ENCODE peak calls at places on chromosomes 7 and 10, in ten cellular contexts. R is T-cell; M is T-helper 9 cell; Q is NAMALWA; U is NCI-H1092 treated with DMSO at 0.1 percent for 48 hours; J is upper lobe of right lung; I is HTR-8/SVneo; N is activated CD4-positive, alpha-beta T cell treated with anti-CD3 and anti-CD28 coated beads, Interleukin-2, amount 50 U/mL, for 24 hours; S is ovary; P is left cardiac atrium. X is an unnamed sample.
A peak's percentile ranks its signal among the peaks of the same experiment; 100 is the strongest.

GRCh38 chr10:129038490-129039011 is 428.5 kb upstream of the MGMT start:
- DNase-seq in R (no peak), M (no peak), Q (no peak), U (no peak), J (no peak), I (no peak), N (no peak), S (no peak), P (no peak), X (no peak)

GRCh38 chr10:30782543-30783461 is 153.2 kb upstream of the LYZL2 start:
- DNase-seq in R (no peak), M (no peak), Q (no peak), U (no peak), J (no peak), I (no peak), N (no peak), S (no peak), P (peak; percentile 45), X (no peak)

GRCh38 chr10:79384773-79385391 is 37.6 kb downstream of the PPIF start:
- DNase-seq in R (no peak), M (no peak), Q (no peak), U (no peak), J (no peak), I (no peak), N (no peak), S (no peak), P (peak; percentile 7), X (no peak)

GRCh38 chr10:104297697-104298660 is 29.0 kb downstream of the GSTO2 start:
- DNase-seq in R (no peak), M (peak; percentile 32), Q (peak; percentile 72), U (no peak), J (no peak), I (no peak), N (no peak), S (peak; percentile 54), P (no peak), X (no peak)

GRCh38 chr10:68790476-68790875 is 36.9 kb upstream of the STOX1 start:
- DNase-seq in R (no peak), M (no peak), Q (no peak), U (no peak), J (no peak), I (no peak), N (no peak), S (no peak), P (no peak), X (no peak)

GRCh38 chr10:103869336-103869735 is 14.0 kb upstream of the SH3PXD2A start:
- DNase-seq in R (no peak), M (no peak), Q (no peak), U (no peak), J (no peak), I (no peak), N (no peak), S (no peak), P (no peak), X (no peak)

GRCh38 chr7:8724080-8724718 is 290.8 kb downstream of the NXPH1 start:
- DNase-seq in R (no peak), M (no peak), Q (peak; percentile 78), U (peak; percentile 69), J (no peak), I (peak; percentile 22), N (no peak), S (no peak), P (no peak), X (peak; percentile 87)

GRCh38 chr7:52163311-52163710 is 846.7 kb upstream of the COBL start:
- DNase-seq in R (no peak), M (no peak), Q (no peak), U (no peak), J (no peak), I (no peak), N (no peak), S (no peak), P (no peak), X (no peak)

GRCh38 chr7:143172354-143172753 is 10.9 kb upstream of the TAS2R39 start:
- DNase-seq in R (no peak), M (no peak), Q (no peak), U (peak; percentile 96), J (peak; percentile 85), I (no peak), N (no peak), S (no peak), P (no peak), X (peak; percentile 31)

GRCh38 chr7:35389636-35390035 is 135.7 kb upstream of the TBX20 start:
- DNase-seq in R (no peak), M (no peak), Q (no peak), U (no peak), J (no peak), I (no peak), N (no peak), S (no peak), P (no peak), X (no peak)

GRCh38 chr10:7119325-7120015 is 291.4 kb downstream of the SFMBT2 start:
- DNase-seq in R (no peak), M (no peak), Q (no peak), U (no peak), J (no peak), I (no peak), N (no peak), S (no peak), P (no peak), X (no peak)

GRCh38 chr10:95290446-95290800 is 380 bp downstream of the PDLIM1 start:
- DNase-seq in R (no peak), M (no peak), Q (no peak), U (no peak), J (no peak), I (no peak), N (no peak), S (no peak), P (no peak), X (no peak)

GRCh38 chr7:28269700-28270361 is 89.2 kb upstream of the JAZF1 start:
- DNase-seq in R (no peak), M (no peak), Q (peak; percentile 45), U (no peak), J (no peak), I (no peak), N (no peak), S (no peak), P (no peak), X (no peak)

GRCh38 chr10:86391986-86392722 is 25.6 kb upstream of the GRID1 start:
- DNase-seq in R (no peak), M (no peak), Q (peak; percentile 23), U (no peak), J (no peak), I (no peak), N (no peak), S (no peak), P (no peak), X (no peak)

GRCh38 chr10:62177111-62177510 is 91.5 kb downstream of the RTKN2 start:
- DNase-seq in R (no peak), M (no peak), Q (no peak), U (no peak), J (no peak), I (no peak), N (no peak), S (no peak), P (no peak), X (no peak)

GRCh38 chr7:2967705-2968104 is 76.0 kb downstream of the CARD11 start:
- DNase-seq in R (no peak), M (no peak), Q (no peak), U (no peak), J (peak; percentile 6), I (no peak), N (no peak), S (no peak), P (no peak), X (no peak)

GRCh38 chr7:30351724-30352123 is 67.3 kb downstream of the ZNRF2 start:
- DNase-seq in R (no peak), M (no peak), Q (no peak), U (no peak), J (no peak), I (no peak), N (no peak), S (no peak), P (no peak), X (no peak)

GRCh38 chr7:46006212-46006611 is 85.1 kb upstream of the IGFBP3 start:
- DNase-seq in R (no peak), M (no peak), Q (no peak), U (no peak), J (no peak), I (no peak), N (no peak), S (no peak), P (no peak), X (no peak)

GRCh38 chr7:32347244-32347828 is 142.8 kb downstream of the LSM5 start:
- DNase-seq in R (no peak), M (no peak), Q (peak; percentile 53), U (peak; percentile 18), J (no peak), I (no peak), N (no peak), S (no peak), P (no peak), X (peak; percentile 62)

GRCh38 chr10:24299587-24300258 is 90.8 kb downstream of the KIAA1217 start:
- DNase-seq in R (no peak), M (no peak), Q (no peak), U (no peak), J (no peak), I (no peak), N (no peak), S (no peak), P (no peak), X (no peak)

GRCh38 chr7:146414373-146414772 is 297.8 kb downstream of the CNTNAP2 start:
- DNase-seq in R (no peak), M (no peak), Q (no peak), U (no peak), J (no peak), I (no peak), N (no peak), S (no peak), P (no peak), X (no peak)

GRCh38 chr10:70664702-70665195 is 7.6 kb upstream of the ADAMTS14 start:
- DNase-seq in R (no peak), M (no peak), Q (no peak), U (peak; percentile 13), J (peak; percentile 38), I (peak; percentile 77), N (no peak), S (peak; percentile 40), P (no peak), X (peak; percentile 11)

GRCh38 chr10:26311383-26311940 is 94.9 kb downstream of the GAD2 start:
- DNase-seq in R (no peak), M (no peak), Q (peak; percentile 66), U (no peak), J (no peak), I (no peak), N (no peak), S (no peak), P (no peak), X (no peak)

GRCh38 chr10:42776681-42777080 is 5.9 kb upstream of the BMS1 start:
- DNase-seq in R (no peak), M (no peak), Q (no peak), U (no peak), J (no peak), I (no peak), N (no peak), S (no peak), P (no peak), X (no peak)

GRCh38 chr10:71349401-71349800 is 30.3 kb downstream of the SLC29A3 start:
- DNase-seq in R (no peak), M (no peak), Q (no peak), U (no peak), J (no peak), I (no peak), N (no peak), S (no peak), P (no peak), X (no peak)

GRCh38 chr10:132932461-132933307 is 9.7 kb downstream of the CFAP46 start:
- DNase-seq in R (no peak), M (no peak), Q (no peak), U (no peak), J (peak; percentile 68), I (no peak), N (no peak), S (no peak), P (no peak), X (no peak)

X was measured in adrenal gland.